ENCODE peak calls at places on chromosome 6, in six cellular contexts. One of them, this sample, is unnamed.
A peak's percentile ranks its signal among the peaks of the same experiment; 100 is the strongest.

GRCh38 chr6:114084327-114084890 is 113.5 kb upstream of the HDAC2 start:
- DNase-seq in HepG2: no peak
- DNase-seq in GM12878: no peak
- DNase-seq in tibial nerve: no peak
- DNase-seq in H1: no peak
- DNase-seq in transverse colon: no peak
- DNase-seq in this sample: no peak

GRCh38 chr6:7649037-7649810 is 59.2 kb downstream of the SNRNP48 start:
- DNase-seq in tibial nerve: no peak
- DNase-seq in GM12878: peak; percentile 3
- DNase-seq in transverse colon: no peak
- DNase-seq in H1: no peak
- DNase-seq in HepG2: no peak
- DNase-seq in this sample: no peak

GRCh38 chr6:132190815-132191175 is 210.5 kb downstream of the MOXD1 start:
- DNase-seq in GM12878: no peak
- DNase-seq in transverse colon: no peak
- DNase-seq in H1: no peak
- DNase-seq in tibial nerve: no peak
- DNase-seq in HepG2: no peak
- DNase-seq in this sample: no peak

GRCh38 chr6:64012351-64013060 is 376.9 kb downstream of the PHF3 start:
- DNase-seq in HepG2: peak; percentile 61
- DNase-seq in GM12878: no peak
- DNase-seq in H1: peak; percentile 13
- DNase-seq in transverse colon: peak; percentile 34
- DNase-seq in tibial nerve: peak; percentile 7
- DNase-seq in this sample: no peak

GRCh38 chr6:40720375-40720748 is 133.2 kb upstream of the LRFN2 start:
- DNase-seq in tibial nerve: no peak
- DNase-seq in H1: no peak
- DNase-seq in transverse colon: no peak
- DNase-seq in HepG2: no peak
- DNase-seq in GM12878: no peak
- DNase-seq in this sample: no peak

GRCh38 chr6:12148317-12148801 is 136.2 kb downstream of the HIVEP1 start:
- DNase-seq in H1: no peak
- DNase-seq in GM12878: no peak
- DNase-seq in tibial nerve: no peak
- DNase-seq in transverse colon: no peak
- DNase-seq in HepG2: no peak
- DNase-seq in this sample: no peak

GRCh38 chr6:44036699-44037101 is 90.6 kb downstream of the MRPL14 start:
- DNase-seq in transverse colon: no peak
- DNase-seq in tibial nerve: no peak
- DNase-seq in GM12878: no peak
- DNase-seq in H1: no peak
- DNase-seq in HepG2: peak; percentile 49
- DNase-seq in this sample: peak; percentile 40

GRCh38 chr6:4895971-4896370 is 107.9 kb downstream of the RPP40 start:
- DNase-seq in H1: no peak
- DNase-seq in transverse colon: no peak
- DNase-seq in tibial nerve: no peak
- DNase-seq in GM12878: no peak
- DNase-seq in HepG2: no peak
- DNase-seq in this sample: no peak

GRCh38 chr6:108133594-108134179 is 32.1 kb upstream of the NR2E1 start:
- DNase-seq in H1: peak; percentile 79
- DNase-seq in GM12878: no peak
- DNase-seq in transverse colon: peak; percentile 64
- DNase-seq in tibial nerve: no peak
- DNase-seq in HepG2: peak; percentile 86
- DNase-seq in this sample: peak; percentile 75

GRCh38 chr6:14713008-14713452 is 532.8 kb upstream of the JARID2 start:
- DNase-seq in H1: no peak
- DNase-seq in tibial nerve: no peak
- DNase-seq in HepG2: no peak
- DNase-seq in GM12878: no peak
- DNase-seq in transverse colon: no peak
- DNase-seq in this sample: peak; percentile 83

GRCh38 chr6:105763866-105764265 is 322.3 kb upstream of the PRDM1 start:
- DNase-seq in GM12878: no peak
- DNase-seq in transverse colon: no peak
- DNase-seq in HepG2: no peak
- DNase-seq in tibial nerve: no peak
- DNase-seq in H1: no peak
- DNase-seq in this sample: no peak

GRCh38 chr6:73169633-73170032 is 55.7 kb downstream of the KHDC1L start:
- DNase-seq in GM12878: no peak
- DNase-seq in transverse colon: no peak
- DNase-seq in tibial nerve: no peak
- DNase-seq in HepG2: no peak
- DNase-seq in H1: no peak
- DNase-seq in this sample: no peak

GRCh38 chr6:146267447-146267846 is 238.6 kb downstream of the GRM1 start:
- DNase-seq in H1: no peak
- DNase-seq in transverse colon: no peak
- DNase-seq in tibial nerve: no peak
- DNase-seq in HepG2: no peak
- DNase-seq in GM12878: no peak
- DNase-seq in this sample: no peak

GRCh38 chr6:150987371-150987828 is 121.9 kb downstream of the MTHFD1L start:
- DNase-seq in H1: no peak
- DNase-seq in GM12878: no peak
- DNase-seq in tibial nerve: no peak
- DNase-seq in HepG2: no peak
- DNase-seq in transverse colon: no peak
- DNase-seq in this sample: no peak

GRCh38 chr6:7086488-7086887 is 21.3 kb upstream of the RREB1 start:
- DNase-seq in H1: no peak
- DNase-seq in GM12878: peak; percentile 66
- DNase-seq in tibial nerve: peak; percentile 39
- DNase-seq in transverse colon: peak; percentile 50
- DNase-seq in HepG2: no peak
- DNase-seq in this sample: no peak

GRCh38 chr6:46735720-46736031 is 501 bp upstream of the PLA2G7 start:
- DNase-seq in transverse colon: no peak
- DNase-seq in HepG2: no peak
- DNase-seq in GM12878: no peak
- DNase-seq in H1: no peak
- DNase-seq in tibial nerve: no peak
- DNase-seq in this sample: no peak

GRCh38 chr6:156582509-156582992 is 194.6 kb upstream of the ARID1B start:
- DNase-seq in GM12878: no peak
- DNase-seq in HepG2: no peak
- DNase-seq in transverse colon: peak; percentile 43
- DNase-seq in H1: no peak
- DNase-seq in tibial nerve: no peak
- DNase-seq in this sample: no peak

GRCh38 chr6:167683028-167683862 is 143.5 kb upstream of the AFDN start:
- DNase-seq in transverse colon: peak; percentile 71
- DNase-seq in GM12878: no peak
- DNase-seq in H1: no peak
- DNase-seq in tibial nerve: peak; percentile 75
- DNase-seq in HepG2: peak; percentile 100
- DNase-seq in this sample: peak; percentile 83

GRCh38 chr6:117829594-117830319 is 77.3 kb upstream of the SLC35F1 start:
- DNase-seq in transverse colon: no peak
- DNase-seq in GM12878: no peak
- DNase-seq in HepG2: peak; percentile 44
- DNase-seq in tibial nerve: no peak
- DNase-seq in H1: peak; percentile 17
- DNase-seq in this sample: no peak

GRCh38 chr6:162005375-162005774 is 722.2 kb downstream of the PRKN start:
- DNase-seq in GM12878: no peak
- DNase-seq in transverse colon: no peak
- DNase-seq in HepG2: no peak
- DNase-seq in tibial nerve: no peak
- DNase-seq in H1: no peak
- DNase-seq in this sample: no peak

GRCh38 chr6:98946266-98946817 is 1.4 kb downstream of the FBXL4 start:
- DNase-seq in GM12878: no peak
- DNase-seq in HepG2: no peak
- DNase-seq in H1: no peak
- DNase-seq in tibial nerve: no peak
- DNase-seq in transverse colon: no peak
- DNase-seq in this sample: no peak

GRCh38 chr6:18330548-18331066 is 56.5 kb upstream of the RNF144B start:
- DNase-seq in HepG2: no peak
- DNase-seq in GM12878: no peak
- DNase-seq in H1: no peak
- DNase-seq in transverse colon: no peak
- DNase-seq in tibial nerve: no peak
- DNase-seq in this sample: no peak

GRCh38 chr6:51684038-51684437 is 403.4 kb downstream of the PKHD1 start:
- DNase-seq in GM12878: no peak
- DNase-seq in HepG2: no peak
- DNase-seq in transverse colon: no peak
- DNase-seq in H1: no peak
- DNase-seq in tibial nerve: no peak
- DNase-seq in this sample: no peak

GRCh38 chr6:35044771-35045275 is 96.3 kb downstream of the TCP11 start:
- DNase-seq in GM12878: no peak
- DNase-seq in transverse colon: peak; percentile 27
- DNase-seq in tibial nerve: no peak
- DNase-seq in HepG2: no peak
- DNase-seq in H1: no peak
- DNase-seq in this sample: peak; percentile 76

GRCh38 chr6:112951829-112952228 is 604.7 kb downstream of the RFPL4B start:
- DNase-seq in transverse colon: no peak
- DNase-seq in GM12878: no peak
- DNase-seq in tibial nerve: no peak
- DNase-seq in H1: no peak
- DNase-seq in HepG2: no peak
- DNase-seq in this sample: no peak

GRCh38 chr6:112957526-112957916 is 610.4 kb downstream of the RFPL4B start:
- DNase-seq in GM12878: no peak
- DNase-seq in tibial nerve: no peak
- DNase-seq in H1: no peak
- DNase-seq in HepG2: no peak
- DNase-seq in transverse colon: no peak
- DNase-seq in this sample: no peak

DNA sequence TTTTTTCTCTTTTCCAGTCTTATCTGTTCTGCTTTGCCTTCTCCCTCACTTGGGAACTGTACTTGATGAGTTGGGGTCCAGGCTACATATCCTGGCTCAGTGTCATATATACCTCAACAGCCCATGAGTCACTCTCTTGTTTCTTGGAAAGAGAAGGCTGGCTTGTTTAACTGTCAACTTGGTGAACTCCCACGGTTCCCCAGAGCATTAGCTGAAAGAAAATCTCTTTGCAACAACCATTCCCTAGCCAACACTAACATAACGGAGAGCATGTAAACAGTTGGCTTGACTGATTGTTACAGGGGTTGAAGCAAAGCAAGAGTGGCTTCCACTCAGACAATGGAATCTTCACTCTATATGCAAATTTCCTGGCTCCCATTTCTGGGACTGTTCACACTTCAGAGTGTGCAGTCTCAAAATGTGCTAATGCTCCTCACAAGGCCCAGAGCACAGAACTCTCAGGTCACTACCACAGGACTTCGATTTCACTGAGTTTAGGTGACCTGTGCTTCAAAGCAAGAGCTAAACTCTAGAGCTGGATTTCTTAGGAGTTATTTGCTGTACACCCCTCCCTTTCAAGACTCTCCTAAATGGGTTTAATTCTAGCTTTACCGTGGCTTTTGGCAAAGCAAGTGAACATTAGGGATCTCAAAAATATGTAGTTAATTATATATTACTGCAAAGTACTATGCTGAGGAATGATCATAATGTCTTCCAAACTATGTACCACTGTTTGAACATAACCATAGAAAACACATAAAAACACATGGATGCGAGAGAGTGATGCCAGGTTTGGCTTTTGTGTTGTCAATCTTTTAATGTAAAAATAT is 609.8 kb downstream of the RFPL4B start:
- DNase-seq in HepG2: no peak
- DNase-seq in transverse colon: no peak
- DNase-seq in tibial nerve: no peak
- DNase-seq in GM12878: no peak
- DNase-seq in H1: no peak
- DNase-seq in this sample: no peak
- TF ChIP-seq EP300 in HepG2: no peak
- TF ChIP-seq EP300 in transverse colon: no peak
- TF ChIP-seq EP300 in tibial nerve: no peak
- TF ChIP-seq EP300 in GM12878: no peak
- TF ChIP-seq EP300 in H1: no peak
- TF ChIP-seq EP300 in this sample: no peak

DNA sequence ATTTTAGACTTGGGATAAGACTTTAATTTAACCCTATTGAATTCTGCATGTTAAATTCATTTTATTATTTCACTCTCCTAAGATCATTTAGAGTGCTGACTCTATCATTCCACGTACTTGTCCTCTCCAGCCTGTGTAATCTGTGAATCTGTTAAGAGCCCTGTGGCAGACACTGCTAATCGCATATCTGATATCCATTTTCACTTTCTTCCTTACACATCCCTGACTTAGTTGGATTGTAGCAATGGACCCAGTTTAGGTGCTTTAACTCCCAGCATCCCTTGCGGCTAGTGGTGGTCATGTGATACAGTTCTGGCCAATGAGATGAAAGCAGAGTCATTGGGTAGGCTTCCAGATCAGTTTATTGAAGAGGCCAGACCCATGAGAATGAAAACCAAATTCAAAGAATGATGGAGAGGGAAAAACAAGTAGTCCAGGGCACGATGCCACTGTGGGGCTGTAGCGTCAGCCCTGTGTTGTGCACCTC is 57.2 kb upstream of the SOX4 start:
- DNase-seq in tibial nerve: no peak
- DNase-seq in transverse colon: no peak
- DNase-seq in GM12878: no peak
- DNase-seq in HepG2: no peak
- DNase-seq in H1: no peak
- DNase-seq in this sample: no peak
- H3K27ac ChIP-seq in tibial nerve: no peak overlapping the region
- H3K27ac ChIP-seq in transverse colon: no peak overlapping the region
- H3K27ac ChIP-seq in GM12878: no peak overlapping the region
- H3K27ac ChIP-seq in HepG2: no peak overlapping the region
- H3K27ac ChIP-seq in H1: no peak overlapping the region
- H3K27ac ChIP-seq in this sample: no peak overlapping the region

GRCh38 chr6:10403385-10404106 is 11.3 kb downstream of the TFAP2A start:
- DNase-seq in H1: no peak
- DNase-seq in transverse colon: no peak
- DNase-seq in HepG2: no peak
- DNase-seq in GM12878: no peak
- DNase-seq in tibial nerve: no peak
- DNase-seq in this sample: no peak
- TF ChIP-seq EP300 in H1: no peak
- TF ChIP-seq EP300 in transverse colon: no peak
- TF ChIP-seq EP300 in HepG2: no peak
- TF ChIP-seq EP300 in GM12878: no peak
- TF ChIP-seq EP300 in tibial nerve: no peak
- TF ChIP-seq EP300 in this sample: no peak

DNA sequence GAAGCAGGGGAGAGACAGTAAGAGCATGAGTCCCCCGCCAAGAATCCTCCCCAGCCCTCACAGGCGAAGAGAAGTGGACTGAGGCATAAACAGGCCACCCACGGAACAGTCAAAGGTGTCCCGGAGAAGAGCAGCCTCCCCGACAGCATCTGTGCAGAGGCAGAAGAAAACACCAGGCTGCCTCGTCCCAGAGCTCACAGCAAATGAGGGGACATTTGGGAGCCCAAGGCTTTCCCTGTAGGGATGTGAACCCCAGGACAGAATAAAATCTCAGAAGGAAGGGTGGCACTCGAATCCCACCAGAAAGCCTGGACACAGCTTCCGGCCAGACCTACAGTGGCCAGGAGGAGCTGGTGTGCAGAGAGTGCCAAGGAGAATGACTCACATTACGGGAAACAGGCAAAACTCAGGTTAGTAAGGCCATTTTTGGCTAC is 90.4 kb downstream of the DLL1 start:
- DNase-seq in tibial nerve: peak; percentile 4
- DNase-seq in transverse colon: no peak
- DNase-seq in HepG2: no peak
- DNase-seq in H1: no peak
- DNase-seq in GM12878: no peak
- DNase-seq in this sample: no peak
- H3K27ac ChIP-seq in tibial nerve: no peak overlapping the region
- H3K27ac ChIP-seq in transverse colon: peak overlapping the region; percentile 40
- H3K27ac ChIP-seq in HepG2: no peak overlapping the region
- H3K27ac ChIP-seq in H1: no peak overlapping the region
- H3K27ac ChIP-seq in GM12878: no peak overlapping the region
- H3K27ac ChIP-seq in this sample: no peak overlapping the region